ENCODE peak calls at places on chromosomes 4 and X, in ten cellular contexts. M is heart left ventricle, K is foreskin fibroblast, N is lower leg skin, A is breast epithelium, H is A549, F is tibial nerve, Z is endothelial cell of umbilical vein, T is bronchial epithelial cell, R is brain microvascular endothelial cell. D is an unnamed sample.

GRCh38 chrX:129540725-129541184 is 696 bp downstream of the OCRL start:
- DNase-seq in M (no peak), K (peak; percentile 16), N (peak; percentile 19), A (no peak), H (peak; percentile 25), F (no peak), Z (peak; percentile 11), T (peak; percentile 32), R (no peak), D (no peak)

GRCh38 chr4:8343051-8343966 is 73.8 kb downstream of the HTRA3 start:
- DNase-seq in M (no peak), K (peak; percentile 24), N (no peak), A (no peak), H (no peak), F (no peak), Z (no peak), T (no peak), R (no peak), D (no peak)

GRCh38 chr4:140851032-140851636 is 94.9 kb upstream of the TBC1D9 start:
- DNase-seq in M (no peak), K (peak; percentile 81), N (peak; percentile 42), A (no peak), H (peak; percentile 49), F (peak; percentile 84), Z (peak; percentile 69), T (peak; percentile 57), R (peak; percentile 51), D (peak; percentile 41)

GRCh38 chr4:7646384-7647061 is 211.8 kb upstream of the PSAPL1 start:
- DNase-seq in M (no peak), K (peak; percentile 18), N (no peak), A (no peak), H (no peak), F (no peak), Z (no peak), T (no peak), R (no peak), D (no peak)

GRCh38 chr4:24582235-24582863 is 2.0 kb downstream of the DHX15 start:
- DNase-seq in M (no peak), K (peak; percentile 32), N (no peak), A (no peak), H (no peak), F (no peak), Z (peak; percentile 22), T (peak; percentile 18), R (no peak), D (no peak)

GRCh38 chrX:82087699-82088098 is 885.8 kb downstream of the SH3BGRL start:
- DNase-seq in M (no peak), K (no peak), N (no peak), A (peak; percentile 56), H (no peak), F (no peak), Z (no peak), T (no peak), R (no peak), D (no peak)

GRCh38 chrX:39809326-39809725 is 288.4 kb downstream of the BCOR start:
- DNase-seq in M (no peak), K (peak; percentile 83), N (no peak), A (no peak), H (no peak), F (no peak), Z (peak; percentile 59), T (peak; percentile 87), R (peak; percentile 34), D (no peak)

GRCh38 chr4:33482773-33483172 is 2761.5 kb downstream of the ARAP2 start:
- DNase-seq in M (no peak), K (peak; percentile 3), N (no peak), A (no peak), H (no peak), F (no peak), Z (no peak), T (peak; percentile 48), R (no peak), D (no peak)

GRCh38 chr4:105057370-105058096 is 89.1 kb upstream of the TET2 start:
- DNase-seq in M (no peak), K (no peak), N (no peak), A (no peak), H (no peak), F (no peak), Z (no peak), T (no peak), R (no peak), D (no peak)

GRCh38 chr4:84389406-84389805 is 109.7 kb downstream of the NKX6-1 start:
- DNase-seq in M (no peak), K (no peak), N (no peak), A (no peak), H (no peak), F (no peak), Z (no peak), T (no peak), R (peak; percentile 40), D (no peak)

GRCh38 chrX:43405191-43405590 is 250.9 kb upstream of the MAOA start:
- DNase-seq in M (no peak), K (no peak), N (no peak), A (no peak), H (no peak), F (no peak), Z (no peak), T (no peak), R (no peak), D (no peak)

GRCh38 chrX:116285506-116285905 is 115.0 kb downstream of the AGTR2 start:
- DNase-seq in M (no peak), K (no peak), N (no peak), A (no peak), H (no peak), F (no peak), Z (no peak), T (peak; percentile 47), R (peak; percentile 16), D (no peak)

GRCh38 chrX:131827935-131828334 is 195.2 kb upstream of the STK26 start:
- DNase-seq in M (no peak), K (peak; percentile 31), N (no peak), A (no peak), H (no peak), F (no peak), Z (peak; percentile 19), T (no peak), R (peak; percentile 23), D (no peak)

GRCh38 chrX:53594354-53594753 is 92.2 kb downstream of the HUWE1 start:
- DNase-seq in M (no peak), K (peak; percentile 64), N (no peak), A (no peak), H (no peak), F (no peak), Z (no peak), T (no peak), R (peak; percentile 24), D (no peak)

GRCh38 chrX:70033348-70033747 is 16.4 kb downstream of the AWAT2 start:
- DNase-seq in M (no peak), K (peak; percentile 20), N (no peak), A (no peak), H (peak; percentile 17), F (no peak), Z (peak; percentile 61), T (no peak), R (peak; percentile 22), D (no peak)
- TF ChIP-seq CTCF in M (peak; percentile 46), K (peak; percentile 36), N (no peak), A (no peak), H (peak; percentile 36), F (peak; percentile 34), Z (peak; percentile 40), T (peak; percentile 64), R (peak; percentile 81), D (peak; percentile 53)

GRCh38 chr4:139603576-139604387 is 47.8 kb upstream of the SETD7 start:
- DNase-seq in M (no peak), K (peak; percentile 77), N (peak; percentile 60), A (no peak), H (peak; percentile 38), F (peak; percentile 84), Z (peak; percentile 61), T (peak; percentile 65), R (peak; percentile 65), D (peak; percentile 46)

GRCh38 chr4:139605516-139605915 is 49.5 kb upstream of the SETD7 start:
- DNase-seq in M (no peak), K (no peak), N (no peak), A (no peak), H (no peak), F (no peak), Z (no peak), T (no peak), R (no peak), D (no peak)

GRCh38 chr4:139607302-139608060 is 51.5 kb upstream of the SETD7 start:
- DNase-seq in M (no peak), K (peak; percentile 52), N (no peak), A (no peak), H (no peak), F (no peak), Z (no peak), T (no peak), R (no peak), D (no peak)

GRCh38 chr4:139609647-139610046 is 53.6 kb upstream of the SETD7 start:
- DNase-seq in M (no peak), K (peak; percentile 58), N (no peak), A (no peak), H (no peak), F (no peak), Z (peak; percentile 37), T (peak; percentile 51), R (peak; percentile 61), D (no peak)

GRCh38 chr4:139606600-139607301 is 50.7 kb upstream of the SETD7 start:
- DNase-seq in M (no peak), K (peak; percentile 74), N (no peak), A (no peak), H (peak; percentile 58), F (peak; percentile 19), Z (no peak), T (peak; percentile 60), R (peak; percentile 54), D (no peak)
- H3K4me3 ChIP-seq in M (peak overlapping the region; percentile 39), K (no peak overlapping the region), N (no peak overlapping the region), A (peak overlapping the region; percentile 59), H (peak overlapping the region; percentile 42), F (peak overlapping the region; percentile 42), Z (no peak overlapping the region), T (no peak overlapping the region), R (no peak overlapping the region), D (no peak overlapping the region)

DNA sequence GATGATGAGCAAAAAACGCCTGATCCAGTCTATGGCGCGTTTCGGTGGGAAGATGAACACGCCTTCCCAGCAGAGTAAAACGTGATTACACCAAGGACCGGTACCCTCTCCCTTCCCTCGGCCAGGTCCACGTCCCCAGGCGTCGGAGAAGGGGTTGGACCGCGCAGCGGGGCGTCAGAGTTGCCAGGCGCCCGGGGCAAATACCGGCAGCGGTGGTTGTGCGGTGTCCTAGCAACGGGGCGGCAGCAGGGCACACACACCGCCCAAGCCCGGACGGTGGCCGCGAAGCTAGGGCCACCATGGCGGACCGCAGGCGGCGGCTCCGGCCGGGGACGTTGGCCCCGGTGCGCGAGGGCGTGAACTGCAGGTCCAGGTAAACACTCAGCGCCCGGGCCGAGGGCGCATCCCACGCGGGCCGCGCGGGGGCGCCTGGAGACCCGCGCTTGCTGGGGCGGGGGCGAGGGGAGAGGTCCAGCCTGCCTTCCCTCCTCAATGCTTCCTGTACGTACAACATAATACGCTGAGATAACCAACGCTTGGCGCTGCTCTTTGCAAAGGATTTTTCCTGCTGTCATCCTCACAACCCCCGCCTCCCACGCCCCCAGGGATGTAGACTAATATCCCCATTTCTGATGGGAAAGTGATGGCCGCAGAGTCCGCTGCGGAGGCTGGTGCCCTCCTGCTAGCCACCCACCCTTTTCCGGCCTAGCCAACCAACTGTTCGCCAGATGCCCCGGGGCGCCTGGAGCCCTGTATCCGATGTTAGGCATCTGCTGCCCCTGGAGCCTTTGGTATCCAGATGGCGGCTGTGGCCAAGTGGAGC is at the start of gene FAM47E:
- DNase-seq in M (peak; percentile 87), K (peak; percentile 69), N (no peak), A (peak; percentile 92), H (peak; percentile 24), F (peak; percentile 9), Z (peak; percentile 44), T (peak; percentile 22), R (peak; percentile 27), D (no peak)
- TF ChIP-seq CTCF in M (peak; percentile 44), K (peak; percentile 22), N (no peak), A (no peak), H (peak; percentile 37), F (peak; percentile 39), Z (peak; percentile 17), T (peak; percentile 61), R (peak; percentile 19), D (peak; percentile 20)

GRCh38 chr4:99403380-99404194 is 31.6 kb downstream of the ADH7 start:
- DNase-seq in M (no peak), K (peak; percentile 73), N (no peak), A (no peak), H (no peak), F (no peak), Z (no peak), T (peak; percentile 45), R (no peak), D (no peak)
- H3K4me3 ChIP-seq in M (no peak overlapping the region), K (no peak overlapping the region), N (no peak overlapping the region), A (no peak overlapping the region), H (no peak overlapping the region), F (no peak overlapping the region), Z (no peak overlapping the region), T (no peak overlapping the region), R (no peak overlapping the region), D (no peak overlapping the region)